ENCODE peak calls at places on chromosomes 4 and X, in ten cellular contexts. One of them, this sample, is unnamed.

GRCh38 chrX:21193196-21193595 is 181.0 kb upstream of the CNKSR2 start:
- DNase-seq in upper lobe of left lung: no peak
- DNase-seq in ovary: no peak
- DNase-seq in A549: no peak
- DNase-seq in suprapubic skin: no peak
- DNase-seq in sigmoid colon: no peak
- DNase-seq in stomach: no peak
- DNase-seq in H1: no peak
- DNase-seq in SK-N-SH: no peak
- DNase-seq in transverse colon: no peak
- DNase-seq in this sample: no peak

GRCh38 chr4:186204611-186205144 is 13.3 kb downstream of the CYP4V2 start:
- DNase-seq in upper lobe of left lung: peak; percentile 35
- DNase-seq in ovary: no peak
- DNase-seq in SK-N-SH: no peak
- DNase-seq in suprapubic skin: no peak
- DNase-seq in A549: no peak
- DNase-seq in stomach: peak; percentile 39
- DNase-seq in H1: no peak
- DNase-seq in sigmoid colon: no peak
- DNase-seq in transverse colon: peak; percentile 73
- DNase-seq in this sample: no peak

GRCh38 chr4:107599841-107600240 is 120.2 kb downstream of the PAPSS1 start:
- DNase-seq in ovary: no peak
- DNase-seq in transverse colon: no peak
- DNase-seq in upper lobe of left lung: no peak
- DNase-seq in suprapubic skin: no peak
- DNase-seq in stomach: no peak
- DNase-seq in H1: no peak
- DNase-seq in sigmoid colon: no peak
- DNase-seq in SK-N-SH: no peak
- DNase-seq in A549: no peak
- DNase-seq in this sample: no peak

GRCh38 chr4:183099537-183100297 is 660 bp downstream of the WWC2 start:
- DNase-seq in SK-N-SH: no peak
- DNase-seq in A549: peak; percentile 38
- DNase-seq in stomach: peak; percentile 29
- DNase-seq in suprapubic skin: no peak
- DNase-seq in upper lobe of left lung: peak; percentile 89
- DNase-seq in ovary: peak; percentile 62
- DNase-seq in sigmoid colon: peak; percentile 74
- DNase-seq in H1: no peak
- DNase-seq in transverse colon: no peak
- DNase-seq in this sample: no peak

GRCh38 chr4:153176938-153177337 is 27.3 kb upstream of the TRIM2 start:
- DNase-seq in H1: no peak
- DNase-seq in stomach: no peak
- DNase-seq in A549: no peak
- DNase-seq in sigmoid colon: no peak
- DNase-seq in ovary: no peak
- DNase-seq in upper lobe of left lung: no peak
- DNase-seq in SK-N-SH: no peak
- DNase-seq in suprapubic skin: no peak
- DNase-seq in transverse colon: no peak
- DNase-seq in this sample: no peak

GRCh38 chr4:168167714-168168284 is 75.5 kb downstream of the ANXA10 start:
- DNase-seq in upper lobe of left lung: no peak
- DNase-seq in transverse colon: no peak
- DNase-seq in ovary: no peak
- DNase-seq in sigmoid colon: no peak
- DNase-seq in stomach: no peak
- DNase-seq in A549: no peak
- DNase-seq in H1: no peak
- DNase-seq in SK-N-SH: no peak
- DNase-seq in suprapubic skin: no peak
- DNase-seq in this sample: no peak

GRCh38 chr4:40251366-40251765 is 54.5 kb downstream of the RHOH start:
- DNase-seq in transverse colon: no peak
- DNase-seq in SK-N-SH: no peak
- DNase-seq in sigmoid colon: no peak
- DNase-seq in upper lobe of left lung: no peak
- DNase-seq in suprapubic skin: no peak
- DNase-seq in H1: no peak
- DNase-seq in stomach: no peak
- DNase-seq in ovary: no peak
- DNase-seq in A549: peak; percentile 35
- DNase-seq in this sample: no peak

GRCh38 chr4:150072906-150073714 is 5.1 kb upstream of the DCLK2 start:
- DNase-seq in SK-N-SH: no peak
- DNase-seq in transverse colon: no peak
- DNase-seq in A549: peak; percentile 14
- DNase-seq in suprapubic skin: no peak
- DNase-seq in sigmoid colon: no peak
- DNase-seq in stomach: no peak
- DNase-seq in upper lobe of left lung: no peak
- DNase-seq in ovary: no peak
- DNase-seq in H1: no peak
- DNase-seq in this sample: no peak

GRCh38 chr4:13922459-13922858 is 294.9 kb upstream of the BOD1L1 start:
- DNase-seq in A549: no peak
- DNase-seq in H1: no peak
- DNase-seq in SK-N-SH: no peak
- DNase-seq in ovary: no peak
- DNase-seq in suprapubic skin: no peak
- DNase-seq in sigmoid colon: no peak
- DNase-seq in transverse colon: no peak
- DNase-seq in upper lobe of left lung: no peak
- DNase-seq in stomach: no peak
- DNase-seq in this sample: no peak

GRCh38 chr4:102586644-102587021 is 85.5 kb downstream of the NFKB1 start:
- DNase-seq in SK-N-SH: no peak
- DNase-seq in H1: no peak
- DNase-seq in ovary: no peak
- DNase-seq in A549: no peak
- DNase-seq in suprapubic skin: no peak
- DNase-seq in upper lobe of left lung: no peak
- DNase-seq in sigmoid colon: no peak
- DNase-seq in transverse colon: no peak
- DNase-seq in stomach: no peak
- DNase-seq in this sample: no peak

GRCh38 chrX:54921427-54922021 is 900 bp downstream of the TRO start:
- DNase-seq in ovary: peak; percentile 75
- DNase-seq in H1: peak; percentile 25
- DNase-seq in SK-N-SH: peak; percentile 83
- DNase-seq in suprapubic skin: no peak
- DNase-seq in stomach: no peak
- DNase-seq in A549: no peak
- DNase-seq in transverse colon: peak; percentile 47
- DNase-seq in sigmoid colon: peak; percentile 80
- DNase-seq in upper lobe of left lung: peak; percentile 17
- DNase-seq in this sample: peak; percentile 29

GRCh38 chr4:6873792-6874461 is 35.7 kb upstream of the TBC1D14 start:
- DNase-seq in transverse colon: peak; percentile 79
- DNase-seq in upper lobe of left lung: no peak
- DNase-seq in SK-N-SH: peak; percentile 63
- DNase-seq in sigmoid colon: peak; percentile 77
- DNase-seq in H1: no peak
- DNase-seq in ovary: peak; percentile 79
- DNase-seq in stomach: peak; percentile 82
- DNase-seq in A549: peak; percentile 30
- DNase-seq in suprapubic skin: no peak
- DNase-seq in this sample: peak; percentile 72

GRCh38 chr4:178745203-178745602 is 1303.0 kb upstream of the AGA start:
- DNase-seq in transverse colon: no peak
- DNase-seq in suprapubic skin: no peak
- DNase-seq in ovary: no peak
- DNase-seq in SK-N-SH: no peak
- DNase-seq in stomach: no peak
- DNase-seq in H1: no peak
- DNase-seq in A549: no peak
- DNase-seq in upper lobe of left lung: no peak
- DNase-seq in sigmoid colon: no peak
- DNase-seq in this sample: no peak

GRCh38 chr4:156792462-156793085 is 179.0 kb downstream of the PDGFC start:
- DNase-seq in stomach: no peak
- DNase-seq in SK-N-SH: no peak
- DNase-seq in ovary: no peak
- DNase-seq in H1: no peak
- DNase-seq in suprapubic skin: no peak
- DNase-seq in A549: no peak
- DNase-seq in sigmoid colon: no peak
- DNase-seq in transverse colon: no peak
- DNase-seq in upper lobe of left lung: no peak
- DNase-seq in this sample: no peak

GRCh38 chr4:73341454-73341853 is 62.6 kb upstream of the ALB start:
- DNase-seq in sigmoid colon: no peak
- DNase-seq in ovary: peak; percentile 25
- DNase-seq in stomach: peak; percentile 50
- DNase-seq in H1: no peak
- DNase-seq in transverse colon: peak; percentile 18
- DNase-seq in upper lobe of left lung: no peak
- DNase-seq in A549: peak; percentile 15
- DNase-seq in SK-N-SH: peak; percentile 11
- DNase-seq in suprapubic skin: no peak
- DNase-seq in this sample: no peak

GRCh38 chr4:38660838-38661237 is 3.2 kb upstream of the KLF3 start:
- DNase-seq in sigmoid colon: no peak
- DNase-seq in A549: no peak
- DNase-seq in SK-N-SH: no peak
- DNase-seq in suprapubic skin: no peak
- DNase-seq in stomach: no peak
- DNase-seq in transverse colon: no peak
- DNase-seq in upper lobe of left lung: no peak
- DNase-seq in H1: no peak
- DNase-seq in ovary: no peak
- DNase-seq in this sample: no peak

GRCh38 chr4:47075241-47075640 is 43.9 kb downstream of the GABRB1 start:
- DNase-seq in suprapubic skin: no peak
- DNase-seq in A549: no peak
- DNase-seq in ovary: no peak
- DNase-seq in sigmoid colon: no peak
- DNase-seq in SK-N-SH: no peak
- DNase-seq in stomach: no peak
- DNase-seq in H1: no peak
- DNase-seq in upper lobe of left lung: no peak
- DNase-seq in transverse colon: no peak
- DNase-seq in this sample: no peak

GRCh38 chr4:22410645-22411247 is 105.1 kb downstream of the ADGRA3 start:
- DNase-seq in SK-N-SH: no peak
- DNase-seq in ovary: no peak
- DNase-seq in H1: no peak
- DNase-seq in sigmoid colon: no peak
- DNase-seq in transverse colon: no peak
- DNase-seq in suprapubic skin: no peak
- DNase-seq in upper lobe of left lung: no peak
- DNase-seq in A549: no peak
- DNase-seq in stomach: no peak
- DNase-seq in this sample: no peak

GRCh38 chrX:101287402-101287801 is 3.7 kb downstream of the TAF7L start:
- DNase-seq in upper lobe of left lung: no peak
- DNase-seq in stomach: no peak
- DNase-seq in A549: peak; percentile 10
- DNase-seq in transverse colon: no peak
- DNase-seq in SK-N-SH: peak; percentile 51
- DNase-seq in suprapubic skin: no peak
- DNase-seq in sigmoid colon: no peak
- DNase-seq in H1: no peak
- DNase-seq in ovary: no peak
- DNase-seq in this sample: peak; percentile 43

GRCh38 chr4:119038465-119038864 is 97.2 kb upstream of the MYOZ2 start:
- DNase-seq in A549: no peak
- DNase-seq in suprapubic skin: no peak
- DNase-seq in stomach: no peak
- DNase-seq in transverse colon: no peak
- DNase-seq in SK-N-SH: no peak
- DNase-seq in upper lobe of left lung: no peak
- DNase-seq in sigmoid colon: no peak
- DNase-seq in ovary: no peak
- DNase-seq in H1: no peak
- DNase-seq in this sample: no peak
- TF ChIP-seq EP300 in A549: no peak
- TF ChIP-seq EP300 in suprapubic skin: no peak
- TF ChIP-seq EP300 in stomach: no peak
- TF ChIP-seq EP300 in transverse colon: no peak
- TF ChIP-seq EP300 in SK-N-SH: no peak
- TF ChIP-seq EP300 in upper lobe of left lung: no peak
- TF ChIP-seq EP300 in sigmoid colon: no peak
- TF ChIP-seq EP300 in ovary: no peak
- TF ChIP-seq EP300 in H1: no peak
- TF ChIP-seq EP300 in this sample: peak; percentile 21

GRCh38 chrX:133549319-133549933 is 134.1 kb upstream of the GPC4 start:
- DNase-seq in A549: no peak
- DNase-seq in suprapubic skin: no peak
- DNase-seq in transverse colon: no peak
- DNase-seq in upper lobe of left lung: no peak
- DNase-seq in ovary: no peak
- DNase-seq in SK-N-SH: no peak
- DNase-seq in sigmoid colon: no peak
- DNase-seq in H1: no peak
- DNase-seq in stomach: no peak
- DNase-seq in this sample: no peak
- TF ChIP-seq EP300 in A549: no peak
- TF ChIP-seq EP300 in suprapubic skin: no peak
- TF ChIP-seq EP300 in transverse colon: no peak
- TF ChIP-seq EP300 in upper lobe of left lung: no peak
- TF ChIP-seq EP300 in ovary: no peak
- TF ChIP-seq EP300 in SK-N-SH: no peak
- TF ChIP-seq EP300 in sigmoid colon: no peak
- TF ChIP-seq EP300 in H1: no peak
- TF ChIP-seq EP300 in stomach: no peak
- TF ChIP-seq EP300 in this sample: no peak

DNA sequence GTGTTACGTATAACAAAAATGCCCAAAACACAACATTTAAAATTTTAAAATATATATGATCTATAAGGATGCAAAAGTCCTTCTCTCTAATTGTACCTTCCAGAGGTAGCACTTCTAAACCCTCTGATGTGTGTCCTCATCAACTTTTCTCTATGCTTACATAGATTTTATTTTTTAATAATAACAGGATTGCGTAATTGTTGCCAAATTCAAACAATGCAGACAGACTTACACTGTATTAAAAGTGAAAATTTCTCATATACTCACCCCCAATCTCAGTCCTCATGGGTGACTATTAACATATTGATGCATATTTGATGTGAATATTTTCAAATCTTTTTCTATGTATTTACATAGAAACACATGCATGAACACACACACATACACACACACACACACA is 144.0 kb downstream of the RBMX2 start:
- DNase-seq in upper lobe of left lung: no peak
- DNase-seq in H1: no peak
- DNase-seq in sigmoid colon: no peak
- DNase-seq in suprapubic skin: no peak
- DNase-seq in A549: no peak
- DNase-seq in SK-N-SH: no peak
- DNase-seq in ovary: no peak
- DNase-seq in transverse colon: no peak
- DNase-seq in stomach: no peak
- DNase-seq in this sample: no peak
- TF ChIP-seq EP300 in upper lobe of left lung: no peak
- TF ChIP-seq EP300 in H1: no peak
- TF ChIP-seq EP300 in sigmoid colon: no peak
- TF ChIP-seq EP300 in suprapubic skin: no peak
- TF ChIP-seq EP300 in A549: no peak
- TF ChIP-seq EP300 in SK-N-SH: no peak
- TF ChIP-seq EP300 in ovary: no peak
- TF ChIP-seq EP300 in transverse colon: no peak
- TF ChIP-seq EP300 in stomach: no peak
- TF ChIP-seq EP300 in this sample: no peak

GRCh38 chrX:10512258-10512657 is 108.1 kb downstream of the MID1 start:
- DNase-seq in ovary: no peak
- DNase-seq in suprapubic skin: no peak
- DNase-seq in transverse colon: no peak
- DNase-seq in stomach: no peak
- DNase-seq in upper lobe of left lung: no peak
- DNase-seq in SK-N-SH: peak; percentile 17
- DNase-seq in sigmoid colon: no peak
- DNase-seq in H1: no peak
- DNase-seq in A549: no peak
- DNase-seq in this sample: no peak
- TF ChIP-seq EP300 in ovary: no peak
- TF ChIP-seq EP300 in suprapubic skin: no peak
- TF ChIP-seq EP300 in transverse colon: no peak
- TF ChIP-seq EP300 in stomach: no peak
- TF ChIP-seq EP300 in upper lobe of left lung: no peak
- TF ChIP-seq EP300 in SK-N-SH: peak; percentile 29
- TF ChIP-seq EP300 in sigmoid colon: no peak
- TF ChIP-seq EP300 in H1: no peak
- TF ChIP-seq EP300 in A549: no peak
- TF ChIP-seq EP300 in this sample: no peak

This sample was measured in tibial nerve.